ENCODE peak calls at places on chromosomes 5 and 9, in four cellular contexts. G, E, Y and L are unnamed samples.

GRCh38 chr5:128881609-128882008 is 83.7 kb upstream of the SLC27A6 start:
- DNase-seq in G (no peak), E (no peak), Y (no peak), L (no peak)

GRCh38 chr5:43268188-43268820 is 44.9 kb downstream of the HMGCS1 start:
- DNase-seq in G (no peak), E (no peak), Y (peak), L (no peak)

GRCh38 chr9:124868511-124869465 is 6.9 kb downstream of the ARPC5L start:
- DNase-seq in G (peak), E (no peak), Y (peak), L (peak)

GRCh38 chr5:140223567-140223966 is 48.6 kb downstream of the CYSTM1 start:
- DNase-seq in G (no peak), E (no peak), Y (no peak), L (no peak)

GRCh38 chr9:20611751-20612287 is 10.5 kb downstream of the MLLT3 start:
- DNase-seq in G (no peak), E (peak), Y (no peak), L (no peak)

GRCh38 chr9:32570262-32570661 is 2.7 kb downstream of the NDUFB6 start:
- DNase-seq in G (no peak), E (no peak), Y (no peak), L (no peak)

GRCh38 chr5:41143124-41143523 is 70.2 kb downstream of the C6 start:
- DNase-seq in G (no peak), E (no peak), Y (no peak), L (no peak)

GRCh38 chr9:18799420-18799819 is 233.6 kb downstream of the SAXO1 start:
- DNase-seq in G (no peak), E (no peak), Y (no peak), L (no peak)

GRCh38 chr5:39361306-39361705 is 3.0 kb downstream of the C9 start:
- DNase-seq in G (no peak), E (no peak), Y (no peak), L (no peak)

GRCh38 chr9:34654317-34655083 is 2.5 kb downstream of the IL11RA start:
- DNase-seq in G (no peak), E (no peak), Y (no peak), L (no peak)

GRCh38 chr5:106827061-106827460 is 843.7 kb downstream of the EFNA5 start:
- DNase-seq in G (no peak), E (no peak), Y (no peak), L (no peak)

GRCh38 chr5:172004824-172005237 is 1.6 kb downstream of the FBXW11 start:
- DNase-seq in G (no peak), E (no peak), Y (no peak), L (no peak)

DNA sequence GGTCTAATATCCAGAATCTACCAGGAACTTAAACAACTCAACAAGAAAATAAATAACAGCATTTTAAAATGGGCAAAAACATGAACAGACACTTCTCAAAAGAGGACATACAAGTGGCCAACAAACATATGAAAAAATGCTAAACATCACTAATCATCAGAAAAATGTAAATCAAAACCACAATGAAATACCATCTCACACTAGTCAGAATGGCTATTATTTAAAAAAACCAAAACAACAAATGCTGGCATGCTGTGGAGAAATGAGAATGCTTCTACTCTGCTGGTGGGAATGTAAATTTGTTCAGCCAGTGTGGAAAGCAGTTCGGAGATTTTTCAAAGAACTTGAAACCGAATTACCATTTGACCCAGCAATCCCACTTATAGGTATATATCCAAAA is 63.1 kb downstream of the ADAMTS6 start:
- DNase-seq in G (no peak), E (no peak), Y (no peak), L (no peak)
- TF ChIP-seq CTCF in G (no peak), E (no peak), Y (no peak), L (no peak)

GRCh38 chr9:130042931-130043653 is at the start of gene FNBP1:
- DNase-seq in G (peak), E (no peak), Y (peak), L (peak)
- TF ChIP-seq CTCF in G (no peak), E (no peak), Y (no peak), L (no peak)

GRCh38 chr5:36079200-36079761 is 12.6 kb upstream of the UGT3A2 start:
- DNase-seq in G (no peak), E (no peak), Y (peak), L (no peak)

GRCh38 chr5:36070687-36071571 is 4.2 kb upstream of the UGT3A2 start:
- DNase-seq in G (no peak), E (no peak), Y (no peak), L (no peak)

GRCh38 chr5:36068751-36069281 is 2.1 kb upstream of the UGT3A2 start:
- DNase-seq in G (no peak), E (no peak), Y (no peak), L (no peak)

GRCh38 chr5:36078430-36078829 is 11.7 kb upstream of the UGT3A2 start:
- DNase-seq in G (no peak), E (no peak), Y (no peak), L (no peak)

GRCh38 chr5:36073595-36074216 is 7.0 kb upstream of the UGT3A2 start:
- DNase-seq in G (no peak), E (no peak), Y (peak), L (no peak)
- TF ChIP-seq CTCF in G (no peak), E (peak), Y (peak), L (no peak)

GRCh38 chr5:101942321-101942882 is 353.7 kb downstream of the SLCO4C1 start:
- DNase-seq in G (no peak), E (no peak), Y (peak), L (no peak)
- TF ChIP-seq CTCF in G (peak), E (peak), Y (peak), L (peak)

DNA sequence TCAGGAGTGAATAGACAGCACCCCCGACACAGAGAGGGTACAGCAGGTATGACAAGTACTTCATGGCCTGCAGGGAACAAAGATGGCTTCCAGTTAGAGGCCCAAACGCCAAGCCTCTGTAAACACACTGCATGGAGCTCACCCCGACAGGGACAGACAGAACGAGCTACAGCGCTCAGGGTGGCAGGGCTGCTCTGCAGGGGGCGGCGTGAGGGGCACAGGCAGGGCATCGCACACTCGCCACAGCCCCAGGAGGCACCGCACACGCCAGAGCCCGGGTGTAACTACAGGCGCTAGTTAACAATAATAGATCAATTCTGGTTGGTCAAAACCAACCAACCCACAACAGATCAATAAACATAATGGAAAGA is 21.1 kb downstream of the CLPTM1L start:
- DNase-seq in G (no peak), E (no peak), Y (no peak), L (no peak)
- TF ChIP-seq CTCF in G (no peak), E (no peak), Y (no peak), L (no peak)

DNA sequence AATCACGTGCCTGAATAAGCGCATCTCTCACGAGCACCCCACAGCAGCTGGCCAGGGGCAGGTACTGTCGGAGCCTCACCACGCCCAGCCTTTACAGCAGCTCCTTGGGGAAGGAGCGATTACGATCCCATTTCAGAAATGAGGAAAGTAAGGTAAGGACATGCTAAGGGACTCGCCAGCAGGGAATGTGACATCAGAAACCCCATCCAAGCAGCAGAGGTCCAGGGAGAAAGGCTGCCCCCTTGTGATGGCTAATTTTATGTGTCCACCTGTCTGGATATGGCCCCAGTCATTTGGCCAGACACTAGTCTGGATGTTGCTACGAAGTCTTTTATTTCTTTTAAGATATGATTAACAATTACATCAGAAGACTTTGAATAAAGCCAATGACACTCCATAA is 77.3 kb downstream of the UBE2QL1 start:
- DNase-seq in G (no peak), E (no peak), Y (peak), L (no peak)
- TF ChIP-seq CTCF in G (no peak), E (peak), Y (peak), L (no peak)

DNA sequence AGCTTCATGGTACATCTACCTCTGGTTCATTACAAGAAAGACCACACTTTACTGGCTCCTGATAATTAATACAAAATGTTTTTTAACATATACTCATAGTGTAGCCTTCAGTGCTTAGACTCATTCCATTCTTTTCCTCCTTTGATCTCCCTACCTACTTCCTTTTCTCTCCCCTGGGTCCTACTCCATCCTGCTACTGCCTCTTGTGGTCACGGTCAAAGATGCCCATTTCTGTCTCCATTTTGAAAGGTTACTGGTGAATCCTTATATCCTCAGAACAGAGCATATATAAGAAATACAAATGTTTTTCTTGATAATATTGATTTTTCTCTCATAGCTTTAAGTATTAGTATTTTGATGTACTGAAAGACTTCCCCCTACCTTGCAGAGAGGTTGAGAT is 375.9 kb downstream of the ARRDC3 start:
- DNase-seq in G (no peak), E (no peak), Y (no peak), L (no peak)
- TF ChIP-seq CTCF in G (no peak), E (no peak), Y (no peak), L (no peak)

DNA sequence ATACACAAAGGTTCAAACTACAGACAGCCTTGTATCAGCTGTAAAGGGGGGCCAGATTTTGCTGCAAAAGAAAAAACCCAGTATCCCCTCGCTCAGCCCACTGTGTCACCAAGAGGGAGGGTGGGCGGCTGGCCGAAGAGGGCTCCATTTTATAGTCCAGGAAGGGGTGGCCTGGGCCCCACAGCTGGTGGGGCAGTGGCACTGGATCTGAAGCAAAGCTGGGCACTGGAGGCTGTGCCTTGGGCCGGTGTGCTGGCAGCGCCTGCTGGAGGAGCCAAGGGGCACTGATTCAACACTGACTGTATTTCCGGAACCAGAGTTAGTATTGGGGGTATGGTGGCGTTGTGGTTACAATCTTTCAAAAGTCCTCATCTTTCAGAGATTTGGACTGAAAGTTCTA is 9.1 kb downstream of the BRD3 start:
- DNase-seq in G (no peak), E (no peak), Y (no peak), L (no peak)
- TF ChIP-seq CTCF in G (no peak), E (no peak), Y (no peak), L (no peak)

DNA sequence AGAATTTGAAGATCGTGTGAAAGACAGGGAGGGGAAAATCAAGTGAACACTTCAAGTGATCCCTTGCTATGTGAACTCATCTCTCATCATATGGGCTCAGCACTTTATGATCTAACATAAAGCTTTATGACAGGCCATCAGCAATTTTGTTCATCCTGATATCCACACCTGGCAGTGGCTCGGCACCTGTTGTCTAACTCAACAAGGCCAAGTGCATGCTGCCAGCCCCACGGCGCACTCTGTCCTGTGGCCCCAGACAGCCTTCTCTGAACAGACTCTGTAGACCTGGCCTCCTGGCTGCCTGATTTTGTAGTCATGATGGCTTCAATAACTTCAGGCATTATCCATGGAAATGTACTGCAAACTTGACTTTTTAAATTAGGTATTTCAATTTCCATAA is 106.3 kb downstream of the MEF2C start:
- DNase-seq in G (peak), E (no peak), Y (no peak), L (no peak)
- TF ChIP-seq CTCF in G (no peak), E (no peak), Y (no peak), L (no peak)

GRCh38 chr5:124043456-124043855 is 531.5 kb downstream of the CSNK1G3 start:
- DNase-seq in G (no peak), E (no peak), Y (no peak), L (no peak)
- TF ChIP-seq CTCF in G (no peak), E (no peak), Y (no peak), L (no peak)